ENCODE peak calls at places on chromosomes 4 and X, in seven cellular contexts. One of them, this sample, is unnamed.

GRCh38 chr4:22873899-22874298 is 181.2 kb downstream of the GBA3 start:
- DNase-seq in dorsolateral prefrontal cortex: no peak
- DNase-seq in mesendoderm: no peak
- DNase-seq in CD8-positive, alpha-beta memory T cell: no peak
- DNase-seq in tibial artery: no peak
- DNase-seq in H1: no peak
- DNase-seq in endodermal cell: no peak
- DNase-seq in this sample: no peak

GRCh38 chr4:79141530-79141929 is 184.3 kb downstream of the NAA11 start:
- DNase-seq in dorsolateral prefrontal cortex: no peak
- DNase-seq in mesendoderm: peak; percentile 73
- DNase-seq in CD8-positive, alpha-beta memory T cell: no peak
- DNase-seq in tibial artery: no peak
- DNase-seq in H1: peak; percentile 46
- DNase-seq in endodermal cell: peak; percentile 90
- DNase-seq in this sample: peak; percentile 11

GRCh38 chr4:177660223-177660622 is 218.0 kb upstream of the AGA start:
- DNase-seq in dorsolateral prefrontal cortex: no peak
- DNase-seq in mesendoderm: no peak
- DNase-seq in CD8-positive, alpha-beta memory T cell: no peak
- DNase-seq in tibial artery: no peak
- DNase-seq in H1: no peak
- DNase-seq in endodermal cell: no peak
- DNase-seq in this sample: no peak

GRCh38 chr4:41359069-41359769 is 102.5 kb downstream of the UCHL1 start:
- DNase-seq in dorsolateral prefrontal cortex: no peak
- DNase-seq in mesendoderm: peak; percentile 86
- DNase-seq in CD8-positive, alpha-beta memory T cell: no peak
- DNase-seq in tibial artery: no peak
- DNase-seq in H1: peak; percentile 72
- DNase-seq in endodermal cell: peak; percentile 88
- DNase-seq in this sample: no peak

GRCh38 chr4:6379787-6380745 is 92.3 kb downstream of the PPP2R2C start:
- DNase-seq in dorsolateral prefrontal cortex: no peak
- DNase-seq in mesendoderm: peak; percentile 21
- DNase-seq in CD8-positive, alpha-beta memory T cell: no peak
- DNase-seq in tibial artery: no peak
- DNase-seq in H1: no peak
- DNase-seq in endodermal cell: no peak
- DNase-seq in this sample: no peak

GRCh38 chrX:150870487-150871340 is 27.8 kb downstream of the CD99L2 start:
- DNase-seq in dorsolateral prefrontal cortex: no peak
- DNase-seq in mesendoderm: no peak
- DNase-seq in CD8-positive, alpha-beta memory T cell: no peak
- DNase-seq in tibial artery: no peak
- DNase-seq in H1: no peak
- DNase-seq in endodermal cell: no peak
- DNase-seq in this sample: no peak

GRCh38 chr4:10063544-10064300 is 42.4 kb upstream of the SLC2A9 start:
- DNase-seq in dorsolateral prefrontal cortex: peak; percentile 81
- DNase-seq in mesendoderm: peak; percentile 97
- DNase-seq in CD8-positive, alpha-beta memory T cell: no peak
- DNase-seq in tibial artery: peak; percentile 85
- DNase-seq in H1: peak; percentile 62
- DNase-seq in endodermal cell: peak; percentile 94
- DNase-seq in this sample: peak; percentile 25

GRCh38 chr4:113738251-113738650 is 23.3 kb downstream of the CAMK2D start:
- DNase-seq in dorsolateral prefrontal cortex: no peak
- DNase-seq in mesendoderm: no peak
- DNase-seq in CD8-positive, alpha-beta memory T cell: no peak
- DNase-seq in tibial artery: no peak
- DNase-seq in H1: no peak
- DNase-seq in endodermal cell: no peak
- DNase-seq in this sample: no peak

GRCh38 chrX:129876734-129877395 is 29.1 kb upstream of the UTP14A start:
- DNase-seq in dorsolateral prefrontal cortex: no peak
- DNase-seq in mesendoderm: peak; percentile 71
- DNase-seq in CD8-positive, alpha-beta memory T cell: no peak
- DNase-seq in tibial artery: no peak
- DNase-seq in H1: no peak
- DNase-seq in endodermal cell: peak; percentile 51
- DNase-seq in this sample: peak; percentile 9

GRCh38 chrX:136421338-136421737 is 66.4 kb upstream of the BRS3 start:
- DNase-seq in dorsolateral prefrontal cortex: no peak
- DNase-seq in mesendoderm: no peak
- DNase-seq in CD8-positive, alpha-beta memory T cell: no peak
- DNase-seq in tibial artery: no peak
- DNase-seq in H1: no peak
- DNase-seq in endodermal cell: no peak
- DNase-seq in this sample: no peak

GRCh38 chrX:136431625-136432024 is 56.1 kb upstream of the BRS3 start:
- DNase-seq in dorsolateral prefrontal cortex: no peak
- DNase-seq in mesendoderm: no peak
- DNase-seq in CD8-positive, alpha-beta memory T cell: no peak
- DNase-seq in tibial artery: no peak
- DNase-seq in H1: no peak
- DNase-seq in endodermal cell: no peak
- DNase-seq in this sample: no peak

GRCh38 chrX:136423724-136424123 is 64.0 kb upstream of the BRS3 start:
- DNase-seq in dorsolateral prefrontal cortex: no peak
- DNase-seq in mesendoderm: no peak
- DNase-seq in CD8-positive, alpha-beta memory T cell: no peak
- DNase-seq in tibial artery: no peak
- DNase-seq in H1: no peak
- DNase-seq in endodermal cell: no peak
- DNase-seq in this sample: no peak

GRCh38 chrX:136425996-136426395 is 61.8 kb upstream of the BRS3 start:
- DNase-seq in dorsolateral prefrontal cortex: no peak
- DNase-seq in mesendoderm: peak; percentile 72
- DNase-seq in CD8-positive, alpha-beta memory T cell: no peak
- DNase-seq in tibial artery: no peak
- DNase-seq in H1: no peak
- DNase-seq in endodermal cell: peak; percentile 47
- DNase-seq in this sample: no peak
- H3K27ac ChIP-seq in dorsolateral prefrontal cortex: no peak overlapping the region
- H3K27ac ChIP-seq in mesendoderm: no peak overlapping the region
- H3K27ac ChIP-seq in CD8-positive, alpha-beta memory T cell: no peak overlapping the region
- H3K27ac ChIP-seq in tibial artery: no peak overlapping the region
- H3K27ac ChIP-seq in H1: no peak overlapping the region
- H3K27ac ChIP-seq in endodermal cell: no peak overlapping the region
- H3K27ac ChIP-seq in this sample: no peak overlapping the region

GRCh38 chr4:54227261-54228063 is 1.6 kb upstream of the PDGFRA start:
- DNase-seq in dorsolateral prefrontal cortex: no peak
- DNase-seq in mesendoderm: peak; percentile 83
- DNase-seq in CD8-positive, alpha-beta memory T cell: no peak
- DNase-seq in tibial artery: peak; percentile 59
- DNase-seq in H1: peak; percentile 64
- DNase-seq in endodermal cell: peak; percentile 86
- DNase-seq in this sample: no peak

GRCh38 chr4:54226399-54227260 is 2.5 kb upstream of the PDGFRA start:
- DNase-seq in dorsolateral prefrontal cortex: no peak
- DNase-seq in mesendoderm: peak; percentile 74
- DNase-seq in CD8-positive, alpha-beta memory T cell: no peak
- DNase-seq in tibial artery: peak; percentile 79
- DNase-seq in H1: peak; percentile 67
- DNase-seq in endodermal cell: peak; percentile 85
- DNase-seq in this sample: no peak

GRCh38 chr4:54229631-54230478 is 762 bp downstream of the PDGFRA start:
- DNase-seq in dorsolateral prefrontal cortex: no peak
- DNase-seq in mesendoderm: peak; percentile 64
- DNase-seq in CD8-positive, alpha-beta memory T cell: no peak
- DNase-seq in tibial artery: no peak
- DNase-seq in H1: peak; percentile 63
- DNase-seq in endodermal cell: peak; percentile 81
- DNase-seq in this sample: no peak

GRCh38 chr4:54228563-54229501 is at the start of gene PDGFRA:
- DNase-seq in dorsolateral prefrontal cortex: no peak
- DNase-seq in mesendoderm: peak; percentile 47
- DNase-seq in CD8-positive, alpha-beta memory T cell: no peak
- DNase-seq in tibial artery: peak; percentile 85
- DNase-seq in H1: peak; percentile 52
- DNase-seq in endodermal cell: peak; percentile 53
- DNase-seq in this sample: no peak

GRCh38 chr4:54228064-54228527 is 997 bp upstream of the PDGFRA start:
- DNase-seq in dorsolateral prefrontal cortex: peak; percentile 43
- DNase-seq in mesendoderm: peak; percentile 85
- DNase-seq in CD8-positive, alpha-beta memory T cell: no peak
- DNase-seq in tibial artery: peak; percentile 75
- DNase-seq in H1: peak; percentile 93
- DNase-seq in endodermal cell: peak; percentile 95
- DNase-seq in this sample: no peak
- H3K27ac ChIP-seq in dorsolateral prefrontal cortex: no peak overlapping the region
- H3K27ac ChIP-seq in mesendoderm: no peak overlapping the region
- H3K27ac ChIP-seq in CD8-positive, alpha-beta memory T cell: no peak overlapping the region
- H3K27ac ChIP-seq in tibial artery: peak overlapping the region; percentile 82
- H3K27ac ChIP-seq in H1: no peak overlapping the region
- H3K27ac ChIP-seq in endodermal cell: no peak overlapping the region
- H3K27ac ChIP-seq in this sample: no peak overlapping the region

GRCh38 chr4:174192943-174193342 is 90.5 kb downstream of the FBXO8 start:
- DNase-seq in dorsolateral prefrontal cortex: no peak
- DNase-seq in mesendoderm: no peak
- DNase-seq in CD8-positive, alpha-beta memory T cell: no peak
- DNase-seq in tibial artery: no peak
- DNase-seq in H1: no peak
- DNase-seq in endodermal cell: no peak
- DNase-seq in this sample: no peak
- H3K27ac ChIP-seq in dorsolateral prefrontal cortex: no peak overlapping the region
- H3K27ac ChIP-seq in mesendoderm: no peak overlapping the region
- H3K27ac ChIP-seq in CD8-positive, alpha-beta memory T cell: no peak overlapping the region
- H3K27ac ChIP-seq in tibial artery: no peak overlapping the region
- H3K27ac ChIP-seq in H1: no peak overlapping the region
- H3K27ac ChIP-seq in endodermal cell: no peak overlapping the region
- H3K27ac ChIP-seq in this sample: no peak overlapping the region

GRCh38 chr4:30801876-30802275 is 81.7 kb downstream of the PCDH7 start:
- DNase-seq in dorsolateral prefrontal cortex: no peak
- DNase-seq in mesendoderm: no peak
- DNase-seq in CD8-positive, alpha-beta memory T cell: no peak
- DNase-seq in tibial artery: no peak
- DNase-seq in H1: no peak
- DNase-seq in endodermal cell: no peak
- DNase-seq in this sample: no peak
- H3K27ac ChIP-seq in dorsolateral prefrontal cortex: no peak overlapping the region
- H3K27ac ChIP-seq in mesendoderm: no peak overlapping the region
- H3K27ac ChIP-seq in CD8-positive, alpha-beta memory T cell: no peak overlapping the region
- H3K27ac ChIP-seq in tibial artery: peak overlapping the region; percentile 21
- H3K27ac ChIP-seq in H1: no peak overlapping the region
- H3K27ac ChIP-seq in endodermal cell: no peak overlapping the region
- H3K27ac ChIP-seq in this sample: no peak overlapping the region

This sample was measured in iPS DF 6.9.